ENCODE peak calls at places on chromosomes 4 and X, in five cellular contexts. One of them, this sample, is unnamed.

GRCh38 chr4:182019148-182019652 is 224.0 kb upstream of the TENM3 start:
- DNase-seq in mesenchymal stem cell: no peak
- DNase-seq in neuronal stem cell: no peak
- DNase-seq in IMR-90: no peak
- DNase-seq in H9: no peak
- DNase-seq in this sample: no peak

GRCh38 chr4:168769416-168769815 is 240.6 kb downstream of the CBR4 start:
- DNase-seq in neuronal stem cell: no peak
- DNase-seq in IMR-90: peak; percentile 80
- DNase-seq in mesenchymal stem cell: peak; percentile 83
- DNase-seq in H9: no peak
- DNase-seq in this sample: no peak

GRCh38 chrX:66544181-66544580 is 94.7 kb downstream of the EDA2R start:
- DNase-seq in IMR-90: no peak
- DNase-seq in H9: no peak
- DNase-seq in mesenchymal stem cell: no peak
- DNase-seq in neuronal stem cell: no peak
- DNase-seq in this sample: no peak

GRCh38 chr4:70993181-70994068 is at the start of gene DCK:
- DNase-seq in mesenchymal stem cell: peak; percentile 87
- DNase-seq in neuronal stem cell: peak; percentile 89
- DNase-seq in IMR-90: peak; percentile 90
- DNase-seq in H9: peak; percentile 92
- DNase-seq in this sample: peak; percentile 95

GRCh38 chr4:7108660-7109059 is 40.8 kb upstream of the GRPEL1 start:
- DNase-seq in H9: no peak
- DNase-seq in IMR-90: no peak
- DNase-seq in mesenchymal stem cell: no peak
- DNase-seq in neuronal stem cell: no peak
- DNase-seq in this sample: no peak

GRCh38 chr4:77432702-77433101 is 172.9 kb upstream of the CXCL13 start:
- DNase-seq in IMR-90: no peak
- DNase-seq in H9: no peak
- DNase-seq in neuronal stem cell: no peak
- DNase-seq in mesenchymal stem cell: no peak
- DNase-seq in this sample: no peak

GRCh38 chr4:175536852-175537453 is 275.1 kb downstream of the GPM6A start:
- DNase-seq in H9: no peak
- DNase-seq in neuronal stem cell: peak; percentile 42
- DNase-seq in IMR-90: peak; percentile 62
- DNase-seq in mesenchymal stem cell: peak; percentile 68
- DNase-seq in this sample: peak; percentile 94

GRCh38 chr4:78652282-78652876 is 100.8 kb downstream of the ANXA3 start:
- DNase-seq in H9: no peak
- DNase-seq in neuronal stem cell: no peak
- DNase-seq in mesenchymal stem cell: no peak
- DNase-seq in IMR-90: no peak
- DNase-seq in this sample: no peak

GRCh38 chrX:84729809-84730208 is 227.6 kb upstream of the HDX start:
- DNase-seq in H9: peak; percentile 42
- DNase-seq in IMR-90: peak; percentile 31
- DNase-seq in neuronal stem cell: peak; percentile 11
- DNase-seq in mesenchymal stem cell: peak; percentile 37
- DNase-seq in this sample: peak; percentile 74

GRCh38 chr4:188428935-188429334 is 289.7 kb downstream of the TRIML1 start:
- DNase-seq in IMR-90: peak; percentile 64
- DNase-seq in neuronal stem cell: no peak
- DNase-seq in H9: peak; percentile 50
- DNase-seq in mesenchymal stem cell: peak; percentile 70
- DNase-seq in this sample: no peak

GRCh38 chr4:75477201-75477600 is 37.0 kb downstream of the RCHY1 start:
- DNase-seq in neuronal stem cell: no peak
- DNase-seq in IMR-90: peak; percentile 0
- DNase-seq in mesenchymal stem cell: no peak
- DNase-seq in H9: no peak
- DNase-seq in this sample: no peak

GRCh38 chr4:153159728-153160221 is 44.5 kb upstream of the TRIM2 start:
- DNase-seq in H9: no peak
- DNase-seq in neuronal stem cell: no peak
- DNase-seq in IMR-90: peak; percentile 76
- DNase-seq in mesenchymal stem cell: peak; percentile 58
- DNase-seq in this sample: no peak

GRCh38 chr4:2794707-2795557 is 2.0 kb downstream of the SH3BP2 start:
- DNase-seq in neuronal stem cell: no peak
- DNase-seq in H9: no peak
- DNase-seq in mesenchymal stem cell: peak; percentile 85
- DNase-seq in IMR-90: peak; percentile 79
- DNase-seq in this sample: no peak

GRCh38 chr4:7757501-7758443 is 181.9 kb downstream of the AFAP1 start:
- DNase-seq in mesenchymal stem cell: no peak
- DNase-seq in H9: no peak
- DNase-seq in IMR-90: no peak
- DNase-seq in neuronal stem cell: peak; percentile 30
- DNase-seq in this sample: no peak

GRCh38 chr4:112029642-112030235 is 115.5 kb upstream of the FAM241A start:
- DNase-seq in mesenchymal stem cell: no peak
- DNase-seq in IMR-90: no peak
- DNase-seq in H9: no peak
- DNase-seq in neuronal stem cell: no peak
- DNase-seq in this sample: no peak

GRCh38 chr4:67080158-67080557 is 465.1 kb downstream of the CENPC start:
- DNase-seq in IMR-90: no peak
- DNase-seq in H9: no peak
- DNase-seq in neuronal stem cell: no peak
- DNase-seq in mesenchymal stem cell: no peak
- DNase-seq in this sample: no peak

GRCh38 chrX:2614911-2615310 is 76.2 kb upstream of the CD99 start:
- DNase-seq in neuronal stem cell: no peak
- DNase-seq in IMR-90: peak; percentile 83
- DNase-seq in mesenchymal stem cell: peak; percentile 91
- DNase-seq in H9: no peak
- DNase-seq in this sample: peak; percentile 42

GRCh38 chr4:15327311-15328298 is 100.2 kb upstream of the C1QTNF7 start:
- DNase-seq in neuronal stem cell: no peak
- DNase-seq in IMR-90: peak; percentile 94
- DNase-seq in H9: no peak
- DNase-seq in mesenchymal stem cell: peak; percentile 85
- DNase-seq in this sample: peak; percentile 83

GRCh38 chr4:133594246-133595207 is 445.4 kb downstream of the PCDH10 start:
- DNase-seq in IMR-90: peak; percentile 27
- DNase-seq in H9: no peak
- DNase-seq in neuronal stem cell: no peak
- DNase-seq in mesenchymal stem cell: peak; percentile 65
- DNase-seq in this sample: no peak

GRCh38 chrX:12115377-12115776 is 22.9 kb upstream of the FRMPD4 start:
- DNase-seq in neuronal stem cell: no peak
- DNase-seq in mesenchymal stem cell: peak; percentile 1
- DNase-seq in IMR-90: no peak
- DNase-seq in H9: peak; percentile 56
- DNase-seq in this sample: no peak

GRCh38 chr4:101651778-101652177 is 138.8 kb upstream of the BANK1 start:
- DNase-seq in mesenchymal stem cell: no peak
- DNase-seq in IMR-90: no peak
- DNase-seq in neuronal stem cell: no peak
- DNase-seq in H9: no peak
- DNase-seq in this sample: peak; percentile 34

GRCh38 chr4:181796502-181796901 is 446.7 kb upstream of the TENM3 start:
- DNase-seq in neuronal stem cell: no peak
- DNase-seq in mesenchymal stem cell: no peak
- DNase-seq in IMR-90: peak; percentile 79
- DNase-seq in H9: no peak
- DNase-seq in this sample: no peak

GRCh38 chr4:110085131-110085530 is 113.3 kb downstream of the ELOVL6 start:
- DNase-seq in neuronal stem cell: no peak
- DNase-seq in H9: no peak
- DNase-seq in mesenchymal stem cell: no peak
- DNase-seq in IMR-90: peak; percentile 35
- DNase-seq in this sample: peak; percentile 30

GRCh38 chr4:132396636-132397035 is 752.5 kb upstream of the PCDH10 start:
- DNase-seq in H9: no peak
- DNase-seq in neuronal stem cell: no peak
- DNase-seq in mesenchymal stem cell: peak; percentile 20
- DNase-seq in IMR-90: peak; percentile 4
- DNase-seq in this sample: no peak

GRCh38 chr4:161252520-161253141 is 911.2 kb downstream of the FSTL5 start:
- DNase-seq in IMR-90: peak; percentile 0
- DNase-seq in mesenchymal stem cell: peak; percentile 33
- DNase-seq in H9: no peak
- DNase-seq in neuronal stem cell: no peak
- DNase-seq in this sample: peak; percentile 64

GRCh38 chr4:91304292-91304691 is 999.5 kb upstream of the GRID2 start:
- DNase-seq in H9: no peak
- DNase-seq in IMR-90: no peak
- DNase-seq in mesenchymal stem cell: no peak
- DNase-seq in neuronal stem cell: no peak
- DNase-seq in this sample: no peak

GRCh38 chr4:164615964-164616363 is 138.0 kb upstream of the SMIM31 start:
- DNase-seq in H9: no peak
- DNase-seq in IMR-90: no peak
- DNase-seq in neuronal stem cell: no peak
- DNase-seq in mesenchymal stem cell: no peak
- DNase-seq in this sample: no peak

GRCh38 chr4:80071643-80072606 is 1.1 kb downstream of the ANTXR2 start:
- DNase-seq in IMR-90: peak; percentile 22
- DNase-seq in H9: peak; percentile 73
- DNase-seq in neuronal stem cell: peak; percentile 58
- DNase-seq in mesenchymal stem cell: peak; percentile 59
- DNase-seq in this sample: no peak

GRCh38 chrX:129772796-129773431 is 6.8 kb upstream of the SASH3 start:
- DNase-seq in H9: no peak
- DNase-seq in neuronal stem cell: no peak
- DNase-seq in IMR-90: no peak
- DNase-seq in mesenchymal stem cell: no peak
- DNase-seq in this sample: no peak

GRCh38 chr4:53702334-53703266 is 111.3 kb upstream of the LNX1 start:
- DNase-seq in IMR-90: peak; percentile 77
- DNase-seq in H9: peak; percentile 49
- DNase-seq in neuronal stem cell: no peak
- DNase-seq in mesenchymal stem cell: peak; percentile 87
- DNase-seq in this sample: no peak

GRCh38 chr4:75243570-75243969 is 270.6 kb downstream of the RCHY1 start:
- DNase-seq in neuronal stem cell: no peak
- DNase-seq in H9: no peak
- DNase-seq in IMR-90: no peak
- DNase-seq in mesenchymal stem cell: peak; percentile 12
- DNase-seq in this sample: no peak

GRCh38 chr4:16916719-16917337 is 18.4 kb upstream of the LDB2 start:
- DNase-seq in H9: peak; percentile 89
- DNase-seq in IMR-90: no peak
- DNase-seq in mesenchymal stem cell: peak; percentile 42
- DNase-seq in neuronal stem cell: no peak
- DNase-seq in this sample: peak; percentile 76

DNA sequence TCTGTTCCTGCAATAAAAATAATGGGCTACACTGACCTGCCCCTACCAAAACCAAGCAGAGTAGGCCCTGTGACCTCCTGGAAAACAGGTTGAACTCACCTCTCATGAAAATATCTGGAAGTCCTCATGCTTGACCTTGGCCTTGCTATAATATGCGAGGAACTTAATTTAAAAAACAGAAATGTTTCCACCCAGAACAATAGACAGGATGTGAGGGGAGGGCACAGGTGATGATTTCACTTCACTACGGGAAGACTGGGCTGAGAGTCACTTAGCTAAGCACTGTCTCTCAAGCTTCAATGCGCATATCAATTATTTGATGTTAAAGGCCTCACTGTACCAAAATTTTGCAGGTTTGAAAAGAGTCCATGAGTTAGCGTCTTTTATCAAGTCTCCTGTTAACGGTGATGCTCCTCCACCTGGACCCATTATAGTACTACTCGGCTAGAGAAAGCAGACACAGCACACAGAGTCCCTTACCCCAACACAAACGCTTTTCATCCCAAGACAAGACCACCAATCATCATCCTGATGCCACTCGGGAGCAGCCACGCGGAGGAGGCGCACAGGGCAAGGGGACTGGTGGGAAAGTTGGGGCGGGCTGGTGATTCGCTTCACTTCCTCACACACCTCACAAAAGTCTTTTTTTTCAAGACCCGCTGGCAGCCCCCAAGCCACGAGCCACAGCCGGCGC is 25.9 kb downstream of the ZNF721 start:
- DNase-seq in H9: no peak
- DNase-seq in IMR-90: peak; percentile 0
- DNase-seq in neuronal stem cell: no peak
- DNase-seq in mesenchymal stem cell: peak; percentile 37
- DNase-seq in this sample: no peak
- H3K4ac ChIP-seq in H9: no peak overlapping the region
- H3K4ac ChIP-seq in IMR-90: peak overlapping the region; percentile 48
- H3K4ac ChIP-seq in neuronal stem cell: no peak overlapping the region
- H3K4ac ChIP-seq in mesenchymal stem cell: no peak overlapping the region
- H3K4ac ChIP-seq in this sample: peak overlapping the region; percentile 93

GRCh38 chrX:25005382-25006185 is 10.2 kb downstream of the ARX start:
- DNase-seq in IMR-90: no peak
- DNase-seq in mesenchymal stem cell: no peak
- DNase-seq in H9: no peak
- DNase-seq in neuronal stem cell: no peak
- DNase-seq in this sample: peak; percentile 26
- H4K91ac ChIP-seq in IMR-90: no peak overlapping the region
- H4K91ac ChIP-seq in mesenchymal stem cell: no peak overlapping the region
- H4K91ac ChIP-seq in H9: no peak overlapping the region
- H4K91ac ChIP-seq in neuronal stem cell: no peak overlapping the region
- H4K91ac ChIP-seq in this sample: no peak overlapping the region

GRCh38 chrX:149129767-149130166 is 375.3 kb downstream of the IDS start:
- DNase-seq in H9: no peak
- DNase-seq in mesenchymal stem cell: peak; percentile 17
- DNase-seq in neuronal stem cell: no peak
- DNase-seq in IMR-90: no peak
- DNase-seq in this sample: no peak
- H3K4me2 ChIP-seq in H9: no peak overlapping the region
- H3K4me2 ChIP-seq in mesenchymal stem cell: no peak overlapping the region
- H3K4me2 ChIP-seq in neuronal stem cell: no peak overlapping the region
- H3K4me2 ChIP-seq in IMR-90: no peak overlapping the region
- H3K4me2 ChIP-seq in this sample: no peak overlapping the region

DNA sequence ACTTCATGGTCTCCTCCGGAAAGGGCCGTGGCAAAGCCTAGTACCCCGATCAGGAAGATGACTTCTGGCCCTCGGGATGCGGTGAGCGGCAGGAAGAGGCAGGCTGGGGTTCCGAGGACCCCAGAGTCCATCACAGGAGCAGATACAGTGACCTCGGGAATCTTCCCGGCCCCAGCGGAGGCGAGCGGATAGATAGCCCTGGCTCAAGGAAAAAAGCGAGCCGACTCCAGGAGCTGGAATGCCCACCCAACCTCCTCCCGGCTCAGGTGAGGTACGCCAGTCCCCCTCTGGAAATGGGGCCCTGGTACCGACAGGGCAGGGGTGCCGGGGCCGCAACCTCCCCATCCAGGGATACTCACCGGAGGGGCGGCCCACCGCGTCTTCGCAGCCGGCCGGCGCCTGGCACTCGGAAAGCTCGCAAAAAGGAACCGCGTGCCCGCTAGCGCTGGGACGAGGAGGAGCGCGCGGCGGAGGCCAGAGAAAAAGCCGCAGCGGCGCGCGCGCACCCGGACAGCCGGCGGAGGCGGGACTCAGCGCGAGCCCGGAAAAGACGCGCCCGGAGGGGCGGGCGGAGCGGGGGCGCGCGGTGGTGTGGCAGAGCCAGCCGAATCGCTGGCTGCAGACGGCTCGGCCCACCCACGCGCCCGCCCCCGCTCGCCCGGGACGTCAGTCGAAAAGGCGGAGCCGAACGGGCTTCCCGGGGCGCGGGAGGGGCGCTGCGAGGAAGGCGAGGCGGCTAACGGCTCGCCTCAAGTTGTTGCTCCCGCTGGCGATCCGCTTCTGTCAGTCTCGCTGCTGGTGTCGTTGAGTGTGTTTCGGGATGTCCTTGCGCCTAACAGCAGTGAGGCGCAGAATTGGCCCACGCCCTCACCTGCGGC is at the start of gene ACSL4:
- DNase-seq in H9: peak; percentile 87
- DNase-seq in neuronal stem cell: peak; percentile 73
- DNase-seq in IMR-90: peak; percentile 75
- DNase-seq in mesenchymal stem cell: peak; percentile 87
- DNase-seq in this sample: peak; percentile 81
- H3K4ac ChIP-seq in H9: no peak within 1 kb of the TSS
- H3K4ac ChIP-seq in neuronal stem cell: no peak within 1 kb of the TSS
- H3K4ac ChIP-seq in IMR-90: peak within 1 kb of the TSS; percentile 96
- H3K4ac ChIP-seq in mesenchymal stem cell: peak within 1 kb of the TSS; percentile 86
- H3K4ac ChIP-seq in this sample: peak within 1 kb of the TSS; percentile 76

This sample was measured in trophoblast cell.